ENCODE peak calls at places on chromosomes 3 and 15, in four cellular contexts. W is CD8-positive, alpha-beta T cell; U is WERI-Rb-1; X is psoas muscle. Z is an unnamed sample.

GRCh38 chr3:9690451-9691450 is 12.9 kb upstream of the CPNE9 start:
- DNase-seq in W (no peak), U (no peak), X (no peak), Z (no peak)

GRCh38 chr3:174986685-174987084 is 127.6 kb downstream of the NAALADL2 start:
- DNase-seq in W (no peak), U (no peak), X (no peak), Z (no peak)

GRCh38 chr15:85897818-85898717 is 103.3 kb upstream of the KLHL25 start:
- DNase-seq in W (no peak), U (no peak), X (no peak), Z (no peak)

GRCh38 chr3:43268636-43269035 is 17.7 kb upstream of the SNRK start:
- DNase-seq in W (no peak), U (no peak), X (no peak), Z (no peak)

GRCh38 chr3:127512256-127512655 is 78.3 kb downstream of the TPRA1 start:
- DNase-seq in W (no peak), U (no peak), X (no peak), Z (no peak)

GRCh38 chr3:18424213-18424861 is 802 bp downstream of the SATB1 start:
- DNase-seq in W (no peak), U (peak), X (peak), Z (peak)

GRCh38 chr3:42032693-42033349 is 58.3 kb upstream of the TRAK1 start:
- DNase-seq in W (no peak), U (peak), X (peak), Z (no peak)

GRCh38 chr15:23022156-23022555 is 17.2 kb downstream of the TUBGCP5 start:
- DNase-seq in W (no peak), U (no peak), X (no peak), Z (no peak)

GRCh38 chr3:65871305-65872141 is 167.2 kb downstream of the MAGI1 start:
- DNase-seq in W (no peak), U (peak), X (peak), Z (peak)

GRCh38 chr3:160665231-160665630 is 11.7 kb upstream of the ARL14 start:
- DNase-seq in W (no peak), U (no peak), X (no peak), Z (no peak)

GRCh38 chr3:197490098-197490497 is 65.7 kb downstream of the BDH1 start:
- DNase-seq in W (no peak), U (no peak), X (no peak), Z (no peak)

GRCh38 chr3:72442755-72443154 is 405.5 kb downstream of the SHQ1 start:
- DNase-seq in W (no peak), U (no peak), X (no peak), Z (no peak)

GRCh38 chr3:73614385-73614784 is 10.4 kb downstream of the PDZRN3 start:
- DNase-seq in W (no peak), U (no peak), X (no peak), Z (no peak)

GRCh38 chr3:23590874-23591273 is 214.9 kb upstream of the UBE2E1 start:
- DNase-seq in W (no peak), U (no peak), X (no peak), Z (no peak)

GRCh38 chr3:187066228-187066995 is 72.9 kb downstream of the RPL39L start:
- DNase-seq in W (peak), U (peak), X (no peak), Z (peak)

GRCh38 chr15:52162260-52162659 is 28.9 kb downstream of the GNB5 start:
- DNase-seq in W (no peak), U (no peak), X (no peak), Z (no peak)

GRCh38 chr3:130705501-130705900 is 41.1 kb downstream of the PIK3R4 start:
- DNase-seq in W (no peak), U (no peak), X (no peak), Z (no peak)

GRCh38 chr15:91422704-91423254 is 322.7 kb downstream of the SV2B start:
- DNase-seq in W (no peak), U (no peak), X (no peak), Z (no peak)

GRCh38 chr3:16370872-16371740 is 106.1 kb downstream of the OXNAD1 start:
- DNase-seq in W (no peak), U (peak), X (peak), Z (no peak)

GRCh38 chr15:46277994-46278885 is 643.4 kb downstream of the SQOR start:
- DNase-seq in W (no peak), U (peak), X (no peak), Z (no peak)

GRCh38 chr3:185659942-185660921 is 74.1 kb downstream of the SENP2 start:
- DNase-seq in W (peak), U (peak), X (peak), Z (peak)

GRCh38 chr3:154684021-154684420 is 254.0 kb upstream of the GPR149 start:
- DNase-seq in W (no peak), U (no peak), X (no peak), Z (no peak)

GRCh38 chr3:30707825-30708224 is 101.4 kb downstream of the TGFBR2 start:
- DNase-seq in W (no peak), U (no peak), X (no peak), Z (no peak)

GRCh38 chr3:30711867-30712266 is 105.5 kb downstream of the TGFBR2 start:
- DNase-seq in W (no peak), U (no peak), X (no peak), Z (no peak)

GRCh38 chr3:30710017-30710416 is 103.6 kb downstream of the TGFBR2 start:
- DNase-seq in W (no peak), U (no peak), X (no peak), Z (no peak)

GRCh38 chr3:30704931-30705890 is 98.8 kb downstream of the TGFBR2 start:
- DNase-seq in W (no peak), U (no peak), X (no peak), Z (no peak)

DNA sequence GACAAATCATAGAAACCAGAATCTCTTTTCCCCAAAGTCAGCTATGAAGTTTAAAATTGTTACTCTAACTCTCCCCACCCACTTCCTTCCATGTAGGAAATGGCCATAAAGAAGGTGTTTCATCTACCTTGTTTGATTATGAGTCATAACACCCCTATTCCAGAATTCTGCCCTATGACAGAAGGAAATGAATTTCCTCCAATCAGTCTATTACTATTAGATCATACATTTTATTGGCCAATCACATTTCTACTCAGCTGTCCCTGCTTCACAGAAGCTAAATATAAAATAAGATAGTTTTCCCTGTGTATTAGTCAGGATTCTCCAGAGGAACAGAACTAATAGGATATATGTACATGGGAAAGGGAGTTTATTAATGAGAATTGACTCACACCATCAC is 102.1 kb downstream of the TGFBR2 start:
- DNase-seq in W (no peak), U (no peak), X (no peak), Z (no peak)
- H3K4me3 ChIP-seq in W (no peak), U (no peak), X (no peak), Z (no peak)

GRCh38 chr3:97138914-97139541 is 324.6 kb downstream of the EPHA6 start:
- DNase-seq in W (no peak), U (no peak), X (no peak), Z (no peak)
- TF ChIP-seq CTCF in W (no peak), U (peak), X (no peak), Z (no peak)

DNA sequence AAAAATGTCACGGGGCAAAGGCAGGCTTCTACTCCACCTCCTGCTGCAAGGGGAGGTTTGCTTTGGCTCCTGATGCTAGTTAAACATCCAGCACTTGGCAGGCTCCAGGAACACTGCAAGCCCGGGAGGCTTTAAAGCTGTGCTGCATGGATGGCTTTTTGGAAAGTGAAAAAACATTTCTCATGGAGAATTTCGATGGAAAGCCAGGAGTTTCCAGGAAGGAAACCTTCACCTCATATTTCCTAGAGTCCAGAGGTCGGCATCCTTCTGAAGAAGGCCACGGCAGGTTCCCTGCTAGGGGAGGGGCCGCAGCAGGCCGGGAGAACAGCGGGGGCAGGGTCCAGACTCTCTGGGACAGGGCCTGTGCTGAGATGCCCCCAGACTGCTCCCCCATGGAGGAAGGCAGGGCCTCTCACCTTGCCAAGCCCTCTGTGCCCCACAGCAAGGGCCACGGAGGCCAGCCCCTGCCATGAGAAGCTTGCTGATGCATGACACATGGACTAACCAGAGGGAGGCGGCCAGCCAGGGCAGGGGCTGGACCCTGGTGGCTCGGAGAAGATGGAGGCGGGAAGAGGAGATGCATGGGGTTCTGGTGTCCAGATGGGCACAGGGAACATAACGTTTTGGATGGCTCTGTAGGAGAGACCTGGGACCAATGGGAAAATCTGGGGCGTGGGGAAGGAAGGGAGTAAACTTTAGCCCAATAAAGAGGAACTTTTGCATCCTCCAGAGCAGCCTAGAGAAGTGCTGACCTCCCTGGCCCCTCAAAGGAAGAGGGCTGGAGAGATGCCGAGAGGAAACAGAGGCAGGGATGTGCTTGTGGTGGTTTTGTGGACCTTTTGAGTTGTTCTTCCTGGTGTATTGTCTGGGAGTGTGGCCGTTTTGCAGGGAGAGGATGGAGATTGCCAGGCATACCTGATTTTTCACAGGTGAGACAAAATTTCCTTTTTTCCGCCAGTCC is 10.5 kb downstream of the CTSH start:
- DNase-seq in W (no peak), U (no peak), X (peak), Z (peak)
- H3K27ac ChIP-seq in W (no peak), U (no peak), X (no peak), Z (no peak)

GRCh38 chr3:147419062-147419701 is 10.0 kb downstream of the ZIC1 start:
- DNase-seq in W (no peak), U (peak), X (peak), Z (no peak)

GRCh38 chr3:147421184-147421912 is 12.2 kb downstream of the ZIC1 start:
- DNase-seq in W (no peak), U (no peak), X (no peak), Z (peak)

GRCh38 chr3:147422226-147422933 is 13.2 kb downstream of the ZIC1 start:
- DNase-seq in W (no peak), U (peak), X (no peak), Z (no peak)

GRCh38 chr3:147419731-147420360 is 10.7 kb downstream of the ZIC1 start:
- DNase-seq in W (no peak), U (no peak), X (no peak), Z (no peak)

DNA sequence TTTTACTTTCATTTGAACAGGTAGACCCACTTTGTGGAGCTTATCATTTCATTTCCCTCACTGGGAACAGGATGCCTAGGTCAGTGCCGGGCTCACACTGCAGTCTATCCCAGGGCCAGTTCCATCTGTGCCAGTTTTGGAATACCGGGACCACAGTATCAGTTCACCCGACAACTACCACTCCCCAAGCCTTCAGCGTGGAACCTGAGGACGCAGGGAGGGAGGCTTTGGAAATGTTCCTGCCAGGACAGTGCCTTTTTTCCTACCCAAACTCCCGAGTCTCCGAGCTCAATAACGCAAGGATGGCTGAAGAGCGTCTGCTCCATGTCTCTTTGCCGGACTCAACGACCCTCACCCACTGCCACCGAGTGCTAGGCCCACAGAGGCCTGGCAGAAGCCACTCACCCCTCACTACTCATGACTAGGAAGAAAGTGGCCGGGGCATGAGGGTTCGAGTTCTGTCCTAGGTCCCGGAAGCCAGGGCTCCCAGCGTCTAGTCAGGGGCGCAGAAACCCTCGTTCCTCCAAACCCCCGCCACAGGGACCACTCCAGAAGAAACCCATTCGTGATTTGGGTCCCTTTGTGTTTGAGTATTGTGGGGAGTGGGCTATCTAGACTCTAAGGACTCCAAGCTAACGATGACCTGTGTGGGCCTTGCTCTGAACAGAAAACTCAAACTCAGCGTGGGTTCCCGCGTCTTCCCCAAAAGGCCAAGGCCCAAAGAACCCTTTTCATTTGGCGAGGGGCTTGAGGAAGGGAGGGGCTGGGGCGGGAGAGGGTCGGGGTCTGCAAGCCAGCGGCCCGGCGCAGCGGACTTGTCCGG is 11.4 kb downstream of the ZIC1 start:
- DNase-seq in W (no peak), U (no peak), X (no peak), Z (no peak)
- H3K4me3 ChIP-seq in W (no peak), U (no peak), X (peak), Z (no peak)

GRCh38 chr3:171339606-171340005 is 120.6 kb downstream of the TNIK start:
- DNase-seq in W (no peak), U (no peak), X (no peak), Z (peak)
- TF ChIP-seq CTCF in W (no peak), U (no peak), X (no peak), Z (no peak)

Z was measured in upper lobe of left lung.